ENCODE peak calls at places on chromosomes 4 and X, in four cellular contexts. P is H1, S is trophoblast cell, D is mesenchymal stem cell. W is an unnamed sample.

GRCh38 chr4:36243355-36244256 is 708 bp downstream of the ARAP2 start:
- DNase-seq in D (peak; percentile 25), P (no peak), S (peak; percentile 66), W (peak; percentile 1)

GRCh38 chr4:5976431-5976830 is 41.8 kb downstream of the C4orf50 start:
- DNase-seq in S (no peak), P (no peak), D (no peak), W (no peak)

GRCh38 chrX:49282647-49283011 is 13.0 kb downstream of the PPP1R3F start:
- DNase-seq in S (no peak), D (peak; percentile 20), P (no peak), W (peak; percentile 33)

GRCh38 chrX:102712967-102713677 is 874 bp downstream of the GPRASP2 start:
- DNase-seq in S (no peak), P (no peak), D (peak; percentile 66), W (peak; percentile 41)

GRCh38 chrX:40966204-40966820 is 118.9 kb upstream of the USP9X start:
- DNase-seq in S (no peak), D (no peak), P (no peak), W (no peak)

GRCh38 chrX:56788717-56789122 is 59.7 kb downstream of the NBDY start:
- DNase-seq in S (no peak), D (no peak), P (no peak), W (peak; percentile 47)

GRCh38 chrX:136306182-136306581 is 5.4 kb downstream of the ADGRG4 start:
- DNase-seq in P (no peak), D (no peak), S (no peak), W (no peak)

GRCh38 chrX:120429776-120430535 is 39.1 kb downstream of the LAMP2 start:
- DNase-seq in S (no peak), D (no peak), P (no peak), W (no peak)

GRCh38 chr4:3301450-3302163 is 8.8 kb downstream of the RGS12 start:
- DNase-seq in D (no peak), S (no peak), P (no peak), W (no peak)

GRCh38 chr4:170090667-170091052 is 904 bp upstream of the AADAT start:
- DNase-seq in P (no peak), S (no peak), D (peak; percentile 26), W (peak; percentile 13)

GRCh38 chr4:93828830-93829530 is 427 bp downstream of the ATOH1 start:
- DNase-seq in P (no peak), S (no peak), D (no peak), W (no peak)

GRCh38 chrX:103644125-103644524 is 15.3 kb downstream of the TCEAL1 start:
- DNase-seq in D (no peak), S (no peak), P (no peak), W (no peak)

GRCh38 chrX:103629295-103630170 is 758 bp downstream of the TCEAL1 start:
- DNase-seq in S (no peak), P (no peak), D (peak; percentile 76), W (peak; percentile 67)

GRCh38 chr4:1490906-1491629 is 84.8 kb upstream of the NKX1-1 start:
- DNase-seq in D (no peak), P (no peak), S (no peak), W (no peak)

GRCh38 chr4:159308571-159309340 is 205.9 kb downstream of the RAPGEF2 start:
- DNase-seq in S (no peak), D (peak; percentile 27), P (no peak), W (peak; percentile 62)

GRCh38 chrX:40721489-40722106 is 13.7 kb downstream of the MED14 start:
- DNase-seq in P (no peak), S (peak; percentile 80), D (no peak), W (no peak)

GRCh38 chr4:98642991-98643426 is 15.4 kb downstream of the TSPAN5 start:
- DNase-seq in S (no peak), P (no peak), D (peak; percentile 76), W (peak; percentile 89)

GRCh38 chrX:154059231-154059630 is 38.3 kb downstream of the MECP2 start:
- DNase-seq in S (no peak), D (no peak), P (no peak), W (no peak)

GRCh38 chr4:125650557-125650956 is 335.8 kb downstream of the FAT4 start:
- DNase-seq in D (no peak), P (no peak), S (no peak), W (peak; percentile 35)
- H2BK120ac ChIP-seq in D (no peak overlapping the region), P (no peak overlapping the region), S (no peak overlapping the region), W (no peak overlapping the region)

GRCh38 chrX:69236641-69237040 is 71.4 kb upstream of the PJA1 start:
- DNase-seq in P (no peak), D (no peak), S (no peak), W (no peak)
- H2BK120ac ChIP-seq in P (no peak overlapping the region), D (no peak overlapping the region), S (no peak overlapping the region), W (no peak overlapping the region)

DNA sequence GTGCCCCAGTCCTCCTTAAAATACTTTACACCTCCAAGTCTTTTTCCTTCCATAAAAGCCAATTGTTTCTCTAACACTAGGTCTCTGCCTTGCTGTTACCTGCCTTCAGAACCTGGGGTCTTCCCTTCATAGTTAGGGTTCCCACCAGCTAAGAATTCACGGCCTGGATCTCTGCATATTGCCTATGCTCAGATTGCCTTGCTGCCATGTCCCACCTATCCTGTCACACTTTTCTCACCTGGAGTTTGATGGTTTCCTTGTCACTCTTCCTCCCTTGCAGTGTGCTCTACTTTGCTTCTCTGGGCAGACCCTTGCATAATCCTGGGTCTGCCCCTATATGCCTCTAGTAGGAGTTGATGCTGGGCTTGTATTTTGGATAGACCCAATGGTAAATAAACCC is 36.6 kb upstream of the TMPRSS11E start:
- DNase-seq in S (no peak), D (no peak), P (no peak), W (no peak)
- H2BK120ac ChIP-seq in S (no peak overlapping the region), D (no peak overlapping the region), P (peak overlapping the region; percentile 90), W (no peak overlapping the region)

GRCh38 chrX:111376897-111377601 is 34.9 kb downstream of the DCX start:
- DNase-seq in S (peak; percentile 19), P (no peak), D (no peak), W (no peak)
- H2BK120ac ChIP-seq in S (no peak overlapping the region), P (no peak overlapping the region), D (no peak overlapping the region), W (no peak overlapping the region)